ENCODE peak calls at places on chromosomes 1 and 21, in four cellular contexts. Q is effector memory CD4-positive, alpha-beta T cell; W is cardiac muscle cell; Y is mammary epithelial cell. M is an unnamed sample.

GRCh38 chr1:97077221-97077620 is 355.6 kb downstream of the PTBP2 start:
- DNase-seq in Q (no peak), Y (no peak), W (no peak), M (no peak)

GRCh38 chr1:12167493-12168429 is 970 bp downstream of the TNFRSF1B start:
- DNase-seq in Q (no peak), Y (no peak), W (no peak), M (no peak)

GRCh38 chr1:229406798-229407197 is 27.1 kb downstream of the ACTA1 start:
- DNase-seq in Q (no peak), W (peak; percentile 60), Y (no peak), M (no peak)

GRCh38 chr1:1954831-1955441 is 35.9 kb upstream of the TMEM52 start:
- DNase-seq in Y (no peak), W (no peak), Q (no peak), M (no peak)

GRCh38 chr1:219906924-219907771 is 21.2 kb downstream of the SLC30A10 start:
- DNase-seq in Q (no peak), Y (no peak), W (no peak), M (no peak)

GRCh38 chr1:7589774-7590425 is 181.2 kb upstream of the VAMP3 start:
- DNase-seq in Q (no peak), W (peak; percentile 18), Y (no peak), M (peak; percentile 2)

GRCh38 chr1:30763654-30764248 is 6.2 kb upstream of the LAPTM5 start:
- DNase-seq in W (no peak), Y (no peak), Q (no peak), M (peak; percentile 55)

GRCh38 chr1:97396463-97396862 is 524.4 kb downstream of the DPYD start:
- DNase-seq in Q (no peak), W (no peak), Y (no peak), M (no peak)

GRCh38 chr1:245894843-245895242 is 612.2 kb downstream of the SMYD3 start:
- DNase-seq in W (no peak), Q (no peak), Y (peak; percentile 58), M (no peak)

GRCh38 chr1:92409946-92410345 is 76.8 kb downstream of the GFI1 start:
- DNase-seq in Q (no peak), W (no peak), Y (no peak), M (no peak)

GRCh38 chr21:29181799-29182470 is 51.5 kb downstream of the MAP3K7CL start:
- DNase-seq in Q (no peak), W (peak; percentile 23), Y (peak; percentile 64), M (no peak)

GRCh38 chr1:74402873-74403272 is 109.5 kb downstream of the LRRC53 start:
- DNase-seq in Q (no peak), Y (no peak), W (no peak), M (no peak)

GRCh38 chr1:223860051-223860559 is 14.4 kb upstream of the TP53BP2 start:
- DNase-seq in Y (peak; percentile 74), W (no peak), Q (no peak), M (no peak)

GRCh38 chr1:157893681-157894080 is 52.1 kb upstream of the CD5L start:
- DNase-seq in Y (peak; percentile 9), W (no peak), Q (no peak), M (no peak)

GRCh38 chr1:209029737-209030136 is 553.8 kb upstream of the CAMK1G start:
- DNase-seq in Q (no peak), Y (peak; percentile 10), W (no peak), M (no peak)

GRCh38 chr1:222136869-222137268 is 395.0 kb upstream of the DUSP10 start:
- DNase-seq in Y (no peak), W (no peak), Q (no peak), M (no peak)

GRCh38 chr21:26674324-26674723 is 101.2 kb upstream of the CYYR1 start:
- DNase-seq in Q (no peak), W (no peak), Y (no peak), M (no peak)

GRCh38 chr1:166307261-166308188 is 140.7 kb upstream of the FAM78B start:
- DNase-seq in Y (no peak), W (no peak), Q (no peak), M (no peak)

GRCh38 chr21:35400233-35400939 is 351.3 kb upstream of the RUNX1 start:
- DNase-seq in Y (peak; percentile 81), Q (peak; percentile 0), W (peak; percentile 49), M (no peak)

GRCh38 chr1:75053207-75053606 is 81.0 kb upstream of the LHX8 start:
- DNase-seq in W (peak; percentile 5), Q (no peak), Y (peak; percentile 27), M (no peak)

GRCh38 chr1:66300986-66301451 is 232.9 kb upstream of the SGIP1 start:
- DNase-seq in W (no peak), Y (no peak), Q (no peak), M (no peak)

GRCh38 chr1:52296345-52296744 is 69.7 kb downstream of the CC2D1B start:
- DNase-seq in Q (no peak), W (peak; percentile 27), Y (peak; percentile 59), M (no peak)

GRCh38 chr1:61322769-61323168 is 240.4 kb downstream of the NFIA start:
- DNase-seq in W (no peak), Y (peak; percentile 77), Q (no peak), M (no peak)

GRCh38 chr21:44000360-44000759 is 11.7 kb upstream of the TRAPPC10 start:
- DNase-seq in Y (no peak), Q (no peak), W (no peak), M (no peak)

GRCh38 chr1:180382326-180383115 is 119.9 kb downstream of the ACBD6 start:
- DNase-seq in Q (no peak), W (no peak), Y (peak; percentile 59), M (no peak)

GRCh38 chr1:203519896-203520295 is 25.9 kb downstream of the OPTC start:
- DNase-seq in Q (no peak), W (no peak), Y (no peak), M (no peak)
- H3K4me1 ChIP-seq in Q (no peaks in the 10 kb centered on the region), W (peaks cover 13% of the 10 kb centered on the region), Y (no peaks in the 10 kb centered on the region), M (peaks cover 16% of the 10 kb centered on the region)

GRCh38 chr1:37605806-37606474 is 10.2 kb upstream of the GNL2 start:
- DNase-seq in W (no peak), Q (no peak), Y (no peak), M (no peak)
- H3K4me1 ChIP-seq in W (no peaks in the 10 kb centered on the region), Q (no peaks in the 10 kb centered on the region), Y (no peaks in the 10 kb centered on the region), M (peaks cover 7% of the 10 kb centered on the region)

GRCh38 chr1:26719205-26719604 is 23.4 kb downstream of the ARID1A start:
- DNase-seq in Q (no peak), W (no peak), Y (no peak), M (no peak)

GRCh38 chr1:26724118-26724517 is 28.3 kb downstream of the ARID1A start:
- DNase-seq in Q (no peak), Y (no peak), W (no peak), M (no peak)

GRCh38 chr1:26724938-26725337 is 29.1 kb downstream of the ARID1A start:
- DNase-seq in Y (no peak), W (no peak), Q (no peak), M (no peak)

GRCh38 chr1:26723013-26723991 is 27.5 kb downstream of the ARID1A start:
- DNase-seq in Y (peak; percentile 93), W (peak; percentile 94), Q (peak; percentile 51), M (peak; percentile 81)

DNA sequence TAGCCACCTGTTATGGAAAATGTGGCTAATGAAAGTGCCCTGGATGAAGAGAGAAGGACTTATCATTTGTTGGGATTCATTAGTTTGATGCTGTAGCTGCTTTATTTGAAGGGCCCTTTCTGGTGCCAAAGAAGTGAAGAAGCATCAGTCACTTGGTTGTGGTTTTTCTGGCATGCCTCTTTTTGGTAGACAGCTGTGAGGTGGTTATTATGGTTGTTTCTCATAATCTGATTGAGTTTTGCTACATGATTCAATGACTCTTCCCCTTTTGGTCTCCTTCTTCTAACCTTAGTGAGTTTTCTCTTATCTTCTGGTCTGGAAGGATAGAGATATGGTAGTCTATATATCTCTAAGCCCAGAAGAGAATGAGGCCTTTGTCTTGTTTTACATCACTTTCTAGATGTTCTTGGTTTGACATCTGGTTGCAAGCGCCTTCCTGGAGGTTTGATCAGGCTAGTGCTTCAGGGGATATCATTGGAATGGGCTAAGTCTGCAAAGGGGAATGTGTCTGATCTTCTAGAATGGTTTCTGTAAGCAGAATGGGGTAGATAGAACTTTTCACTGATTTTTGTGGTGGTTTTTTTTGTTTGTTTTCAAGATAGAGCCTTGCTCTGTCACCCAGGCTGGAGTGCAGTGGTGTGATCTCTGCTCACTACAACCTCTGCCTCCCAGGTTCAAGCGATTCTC is 26.0 kb downstream of the ARID1A start:
- DNase-seq in Q (no peak), Y (no peak), W (no peak), M (no peak)
- H3K4me1 ChIP-seq in Q (peaks cover 52% of the 10 kb centered on the region), Y (peaks cover 32% of the 10 kb centered on the region), W (peaks cover 54% of the 10 kb centered on the region), M (peaks cover 54% of the 10 kb centered on the region)

GRCh38 chr1:63592536-63593302 is 492 bp upstream of the PGM1 start:
- DNase-seq in Y (no peak), Q (no peak), W (no peak), M (no peak)
- H3K4me1 ChIP-seq in Y (peaks cover 15% of the 10 kb centered on the region), Q (no peaks in the 10 kb centered on the region), W (peaks cover 19% of the 10 kb centered on the region), M (peaks cover 10% of the 10 kb centered on the region)

GRCh38 chr21:45366476-45366875 is 38.5 kb upstream of the COL18A1 start:
- DNase-seq in W (no peak), Q (no peak), Y (no peak), M (no peak)
- H3K4me1 ChIP-seq in W (peaks cover 18% of the 10 kb centered on the region), Q (no peaks in the 10 kb centered on the region), Y (peaks cover 20% of the 10 kb centered on the region), M (peaks cover 13% of the 10 kb centered on the region)

DNA sequence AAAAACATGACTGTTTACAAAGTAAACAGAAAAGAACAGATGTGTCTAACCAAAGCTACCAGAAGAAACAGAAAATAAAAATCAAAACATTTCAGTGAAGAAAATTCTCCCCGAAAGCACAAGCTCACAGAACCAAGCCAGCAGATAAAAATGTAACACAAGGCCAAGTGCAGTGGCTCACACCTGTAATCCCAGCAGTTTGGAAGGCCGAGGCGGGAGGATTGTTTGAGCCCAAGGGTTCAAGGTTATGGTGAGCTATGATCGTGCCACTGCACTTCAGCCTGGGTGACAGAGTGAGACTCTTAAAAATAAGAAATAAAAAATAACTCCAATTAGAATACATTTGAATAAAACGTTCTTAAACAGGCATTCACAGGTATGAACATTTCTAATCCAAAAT is 19.1 kb upstream of the DDOST start:
- DNase-seq in Q (no peak), W (no peak), Y (no peak), M (no peak)
- H3K4me1 ChIP-seq in Q (no peaks in the 10 kb centered on the region), W (no peaks in the 10 kb centered on the region), Y (no peaks in the 10 kb centered on the region), M (no peaks in the 10 kb centered on the region)

GRCh38 chr1:185656663-185657062 is 77.5 kb upstream of the HMCN1 start:
- DNase-seq in W (no peak), Y (no peak), Q (no peak), M (no peak)
- H3K4me1 ChIP-seq in W (peaks cover 11% of the 10 kb centered on the region), Y (no peaks in the 10 kb centered on the region), Q (no peaks in the 10 kb centered on the region), M (no peaks in the 10 kb centered on the region)

GRCh38 chr1:235613617-235614016 is 36.0 kb downstream of the GNG4 start:
- DNase-seq in Q (no peak), W (no peak), Y (peak; percentile 64), M (no peak)

GRCh38 chr1:235617808-235618207 is 31.8 kb downstream of the GNG4 start:
- DNase-seq in Q (no peak), Y (peak; percentile 37), W (no peak), M (peak; percentile 2)

GRCh38 chr1:235612761-235613160 is 36.8 kb downstream of the GNG4 start:
- DNase-seq in W (no peak), Y (no peak), Q (no peak), M (no peak)

GRCh38 chr1:235614442-235614954 is 35.1 kb downstream of the GNG4 start:
- DNase-seq in Q (no peak), W (no peak), Y (no peak), M (no peak)

GRCh38 chr1:235617140-235617539 is 32.4 kb downstream of the GNG4 start:
- DNase-seq in Y (no peak), W (no peak), Q (no peak), M (peak; percentile 9)
- H3K4me1 ChIP-seq in Y (peaks cover 11% of the 10 kb centered on the region), W (no peaks in the 10 kb centered on the region), Q (no peaks in the 10 kb centered on the region), M (no peaks in the 10 kb centered on the region)